ENCODE peak calls at places on chromosomes 16 and 17, in four cellular contexts. R, Q, C and S are unnamed samples. For H3K4me1 and H3K27me3, the result is how much of the 10 kb centered on the place peaks cover.

GRCh38 chr17:83153681-83154310 is 74.4 kb downstream of the METRNL start:
- DNase-seq in Q (no peak), R (no peak), C (no peak), S (no peak)

GRCh38 chr17:41145261-41145660 is 4.4 kb downstream of the KRTAP4-5 start:
- DNase-seq in C (no peak), R (peak), Q (no peak), S (no peak)

GRCh38 chr17:42683407-42684031 is 1.2 kb downstream of the CNTNAP1 start:
- DNase-seq in C (no peak), Q (no peak), R (no peak), S (no peak)

GRCh38 chr17:33228548-33228947 is 64.5 kb downstream of the ASIC2 start:
- DNase-seq in R (no peak), Q (no peak), C (no peak), S (no peak)

GRCh38 chr16:10601444-10602401 is 21.3 kb upstream of the EMP2 start:
- DNase-seq in Q (no peak), C (no peak), R (no peak), S (no peak)

GRCh38 chr16:78170360-78170928 is 71.0 kb downstream of the WWOX start:
- DNase-seq in C (no peak), Q (no peak), R (no peak), S (no peak)

GRCh38 chr16:7025616-7026190 is 306.9 kb upstream of the RBFOX1 start:
- DNase-seq in C (no peak), Q (peak), R (peak), S (no peak)

GRCh38 chr16:12833939-12834338 is 30.3 kb upstream of the CPPED1 start:
- DNase-seq in C (no peak), Q (peak), R (no peak), S (no peak)

GRCh38 chr17:13594762-13595697 is 6.7 kb downstream of the HS3ST3A1 start:
- DNase-seq in R (peak), Q (peak), C (peak), S (peak)

GRCh38 chr16:83586036-83586810 is 221.6 kb upstream of the HSBP1 start:
- DNase-seq in Q (no peak), C (no peak), R (no peak), S (no peak)

DNA sequence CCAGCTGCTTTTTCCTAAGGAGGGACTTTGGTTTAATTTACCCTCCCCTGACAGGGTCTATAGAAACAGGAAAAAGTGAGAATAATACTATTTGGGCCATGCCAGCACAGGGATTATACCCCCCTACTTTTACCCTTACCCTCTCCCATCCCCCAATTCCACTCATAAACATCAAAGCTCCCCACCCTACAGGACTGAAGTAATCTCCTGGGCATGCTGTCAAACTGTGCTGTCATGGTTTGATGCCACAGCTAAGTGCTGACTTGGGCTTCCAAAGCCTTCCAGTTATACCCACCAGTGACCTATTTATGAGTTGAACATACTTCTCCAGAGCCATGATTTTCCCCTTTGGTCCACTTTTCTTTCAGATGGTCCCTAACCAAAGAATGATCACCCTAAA is 12.8 kb downstream of the PHF12 start:
- DNase-seq in R (no peak), C (no peak), Q (no peak), S (no peak)
- H3K4me1 ChIP-seq in R (half or more), C (half or more), Q (half or more), S (half or more)

DNA sequence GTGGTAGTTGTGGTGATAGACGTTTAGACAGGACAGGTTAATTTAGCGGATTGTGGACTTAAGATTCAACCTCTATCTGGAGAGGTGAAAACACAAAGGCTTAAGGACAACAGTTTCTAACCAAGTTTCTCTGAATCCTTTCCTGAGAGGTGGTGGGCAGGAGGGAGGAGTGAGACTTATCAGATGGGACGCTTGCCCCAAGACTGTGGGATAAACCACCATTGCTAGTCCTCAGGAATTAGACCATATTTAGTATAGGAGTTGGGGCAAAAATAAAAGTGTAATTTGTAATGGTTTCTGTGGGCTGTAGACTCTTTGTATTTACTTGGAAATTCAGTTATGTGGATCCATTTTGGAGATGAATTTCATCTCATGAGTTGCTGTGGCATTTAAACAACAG is 6.6 kb downstream of the PDP2 start:
- DNase-seq in C (no peak), Q (no peak), R (no peak), S (no peak)
- H3K27me3 ChIP-seq in C (under half), Q (under half), R (under half), S (under half)

GRCh38 chr17:29615492-29616299 is 7.0 kb downstream of the CORO6 start:
- DNase-seq in C (peak), R (peak), Q (peak), S (peak)
- H3K4me1 ChIP-seq in C (half or more), R (under half), Q (half or more), S (half or more)

DNA sequence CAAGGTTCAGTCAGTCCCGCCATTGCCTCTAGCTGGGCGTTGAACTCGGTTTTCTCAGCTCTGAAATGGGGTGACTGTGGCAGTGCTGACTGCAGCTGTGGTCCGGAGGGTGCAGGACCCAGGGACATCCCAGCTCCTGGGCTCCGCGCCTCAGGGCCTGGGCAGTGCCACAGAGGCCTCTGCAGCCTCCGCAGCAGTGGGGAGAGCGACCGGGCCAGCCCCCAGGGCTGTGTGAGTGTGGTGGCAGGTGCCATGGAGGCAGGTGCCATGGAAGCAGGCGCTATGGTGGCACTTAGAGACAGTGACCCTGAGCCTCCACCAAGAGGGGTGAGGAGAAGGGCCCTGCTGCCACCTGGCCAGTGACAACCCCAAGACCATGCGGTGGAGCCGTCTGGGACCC is 30.9 kb downstream of the ZNF469 start:
- DNase-seq in Q (no peak), R (no peak), C (peak), S (no peak)
- H3K27me3 ChIP-seq in Q (under half), R (under half), C (under half), S (under half)

GRCh38 chr16:57783883-57784282 is 18.4 kb downstream of the KIFC3 start:
- DNase-seq in R (no peak), Q (no peak), C (no peak), S (no peak)
- H3K4me1 ChIP-seq in R (under half), Q (under half), C (under half), S (under half)

DNA sequence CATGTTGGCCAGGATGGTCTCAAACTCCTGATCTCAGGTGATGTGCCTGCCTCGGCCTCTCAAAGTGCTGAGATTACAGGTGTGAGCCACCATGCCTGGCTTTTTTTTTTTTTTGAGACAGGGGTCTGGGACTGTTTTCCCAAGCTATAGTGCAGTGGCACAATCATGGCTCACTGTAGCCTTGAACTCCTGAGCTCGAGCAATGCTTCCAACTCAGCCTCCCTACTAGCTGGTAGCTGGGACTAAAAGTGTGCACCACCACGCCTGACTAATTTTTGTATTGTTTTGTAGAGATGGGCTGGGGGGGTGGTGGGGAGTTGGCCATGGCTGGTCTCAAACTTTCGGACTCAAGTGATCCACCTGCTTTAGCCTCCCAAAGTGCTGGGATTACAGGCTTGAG is 36.1 kb upstream of the USP7 start:
- DNase-seq in Q (no peak), R (no peak), C (no peak), S (no peak)
- H3K27me3 ChIP-seq in Q (under half), R (under half), C (under half), S (under half)

GRCh38 chr16:88760424-88761142 is 24.4 kb downstream of the PIEZO1 start:
- DNase-seq in R (no peak), Q (no peak), C (peak), S (no peak)

GRCh38 chr16:88759976-88760350 is 25.1 kb downstream of the PIEZO1 start:
- DNase-seq in C (peak), R (no peak), Q (no peak), S (no peak)

GRCh38 chr16:88759245-88759975 is 25.6 kb downstream of the PIEZO1 start:
- DNase-seq in R (no peak), Q (no peak), C (peak), S (no peak)

GRCh38 chr16:88758944-88759244 is 26.1 kb downstream of the PIEZO1 start:
- DNase-seq in Q (no peak), R (no peak), C (peak), S (no peak)

GRCh38 chr16:88758227-88758943 is 26.6 kb downstream of the PIEZO1 start:
- DNase-seq in Q (no peak), R (no peak), C (peak), S (no peak)
- H3K4me1 ChIP-seq in Q (under half), R (under half), C (half or more), S (under half)

GRCh38 chr17:81490599-81490992 is 22.0 kb downstream of the ACTG1 start:
- DNase-seq in Q (no peak), R (no peak), C (peak), S (no peak)
- H3K27me3 ChIP-seq in Q (under half), R (under half), C (under half), S (under half)

GRCh38 chr16:85615014-85615851 is 2.1 kb downstream of the GSE1 start:
- DNase-seq in C (peak), R (peak), Q (peak), S (peak)
- H3K4me1 ChIP-seq in C (under half), R (half or more), Q (half or more), S (half or more)

GRCh38 chr17:49952209-49952911 is 16.6 kb upstream of the DLX4 start:
- DNase-seq in R (peak), Q (peak), C (peak), S (peak)
- H3K27me3 ChIP-seq in R (under half), Q (under half), C (under half), S (under half)